ENCODE peak calls at places on chromosomes 13 and 19, in six cellular contexts. C is lung, R is uterus, A is mucosa of descending colon, P is neural progenitor cell, S is fibroblast of mammary gland. J is an unnamed sample.

GRCh38 chr13:33281951-33282595 is 3.5 kb downstream of the STARD13 start:
- DNase-seq in R (no peak), S (peak), A (no peak), C (no peak), P (no peak), J (peak)

GRCh38 chr19:33390908-33391630 is 17.6 kb downstream of the CEBPG start:
- DNase-seq in S (no peak), P (no peak), A (no peak), C (no peak), R (no peak), J (no peak)

GRCh38 chr19:29622191-29623070 is 16.3 kb downstream of the POP4 start:
- DNase-seq in A (no peak), C (no peak), S (no peak), P (peak), R (no peak), J (peak)

GRCh38 chr19:33689886-33690285 is 68.1 kb downstream of the CHST8 start:
- DNase-seq in P (no peak), S (no peak), R (peak), A (no peak), C (no peak), J (no peak)

GRCh38 chr13:21033866-21034601 is 27.4 kb downstream of the LATS2 start:
- DNase-seq in S (peak), R (no peak), A (no peak), C (peak), P (no peak), J (peak)

GRCh38 chr19:30076101-30076551 is 134.1 kb downstream of the URI1 start:
- DNase-seq in A (no peak), C (no peak), R (no peak), P (no peak), S (no peak), J (no peak)

GRCh38 chr19:19578241-19578640 is 40.2 kb downstream of the CILP2 start:
- DNase-seq in S (no peak), C (no peak), A (no peak), P (no peak), R (no peak), J (no peak)

GRCh38 chr19:46717716-46718143 is 816 bp upstream of the PRKD2 start:
- DNase-seq in S (no peak), C (no peak), A (no peak), R (no peak), P (no peak), J (no peak)

GRCh38 chr13:110640591-110641029 is 25.3 kb downstream of the NAXD start:
- DNase-seq in P (no peak), C (no peak), S (peak), R (no peak), A (no peak), J (no peak)

GRCh38 chr13:60427285-60427684 is 30.3 kb downstream of the TDRD3 start:
- DNase-seq in P (no peak), S (no peak), R (no peak), C (no peak), A (no peak), J (no peak)

GRCh38 chr19:31881988-31882387 is 463.4 kb upstream of the ZNF507 start:
- DNase-seq in P (no peak), A (no peak), C (no peak), S (no peak), R (no peak), J (no peak)

GRCh38 chr19:325173-325936 is 19.2 kb downstream of the MIER2 start:
- DNase-seq in C (no peak), S (no peak), P (no peak), R (no peak), A (no peak), J (no peak)

GRCh38 chr13:40149611-40150283 is 494.3 kb downstream of the COG6 start:
- DNase-seq in R (peak), C (no peak), A (peak), P (no peak), S (peak), J (peak)

GRCh38 chr13:27355894-27356293 is 68.5 kb upstream of the GTF3A start:
- DNase-seq in S (no peak), A (no peak), P (peak), C (no peak), R (no peak), J (no peak)

DNA sequence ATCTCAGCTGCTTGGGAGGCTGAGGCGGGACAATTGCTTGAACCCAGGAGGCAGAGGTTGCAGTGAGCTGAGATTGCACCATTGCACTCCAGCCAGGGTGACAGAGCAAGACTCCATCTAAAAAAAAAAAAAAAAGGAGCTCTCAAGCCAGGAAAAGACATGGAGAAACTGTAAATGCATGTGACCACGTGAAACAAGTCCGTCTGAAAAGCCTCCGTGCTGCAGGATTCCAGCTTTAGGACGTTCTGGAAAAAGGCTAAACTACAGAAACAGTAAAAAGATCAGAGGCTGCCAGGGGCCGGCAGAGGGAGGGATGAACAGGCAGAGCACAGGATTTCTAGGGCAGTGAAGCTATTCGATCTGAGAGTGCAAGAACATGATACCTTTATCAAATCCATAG is 40.7 kb upstream of the NDUFS7 start:
- DNase-seq in A (no peak), C (no peak), P (no peak), S (peak), R (no peak), J (no peak)
- TF ChIP-seq CTCF in A (no peak), C (no peak), P (no peak), S (no peak), R (no peak), J (no peak)

GRCh38 chr19:48615145-48616040 is 517 bp upstream of the FAM83E start:
- DNase-seq in R (no peak), S (no peak), P (no peak), A (no peak), C (no peak), J (no peak)

GRCh38 chr19:48611872-48612271 is 3.0 kb downstream of the FAM83E start:
- DNase-seq in A (no peak), R (no peak), C (no peak), S (no peak), P (no peak), J (no peak)

GRCh38 chr19:48614436-48615144 is at the start of gene FAM83E:
- DNase-seq in C (peak), A (peak), R (no peak), S (no peak), P (peak), J (peak)

GRCh38 chr19:48613852-48614435 is 932 bp downstream of the FAM83E start:
- DNase-seq in R (no peak), P (no peak), S (no peak), C (no peak), A (no peak), J (no peak)

DNA sequence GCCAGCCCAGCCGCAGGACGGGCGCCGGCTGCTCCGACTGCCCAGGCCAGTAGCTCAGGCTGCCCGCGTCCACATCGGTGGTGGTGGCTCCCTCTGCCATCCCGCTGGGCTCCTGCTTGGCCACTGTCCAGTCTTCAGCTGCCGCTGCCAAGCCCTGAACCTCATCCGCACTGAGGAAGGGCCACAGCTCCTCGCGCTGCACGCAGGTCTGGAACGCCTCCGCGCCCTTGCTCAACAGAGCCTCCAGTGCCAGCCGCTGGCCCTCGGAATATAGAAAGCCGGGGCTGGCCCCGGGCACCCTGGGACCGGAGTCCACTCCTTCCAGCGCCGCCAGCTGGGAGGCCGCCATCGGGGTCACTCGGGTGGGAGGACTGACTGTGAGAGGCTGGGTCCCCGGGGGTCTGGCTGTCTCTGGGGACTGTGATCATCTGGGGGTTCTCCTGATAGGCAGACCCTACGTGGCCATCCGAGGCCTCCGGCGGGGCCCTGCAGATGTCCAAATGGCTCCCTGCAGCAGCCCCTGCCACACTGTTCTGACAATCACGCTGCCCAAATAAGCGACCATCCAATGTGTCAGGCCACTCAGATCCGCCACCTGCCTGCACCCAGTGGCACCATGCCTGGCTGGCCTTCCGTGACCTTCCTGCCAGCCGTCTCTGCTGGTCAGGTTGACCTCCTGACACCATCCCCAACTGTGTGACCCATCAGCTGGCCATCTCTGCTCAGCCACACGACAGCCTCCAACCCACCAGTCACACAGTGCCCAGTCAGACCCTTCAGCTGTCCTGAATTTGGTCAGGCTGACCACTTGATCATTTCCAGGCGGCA is 1.6 kb downstream of the FAM83E start:
- DNase-seq in P (no peak), S (no peak), C (no peak), A (peak), R (no peak), J (no peak)
- H3K4me3 ChIP-seq in P (no peak), S (no peak), C (no peak), A (peak), R (no peak), J (no peak)

GRCh38 chr19:4375620-4376228 is 24.6 kb downstream of the SH3GL1 start:
- DNase-seq in R (peak), P (peak), S (peak), A (no peak), C (no peak), J (no peak)
- TF ChIP-seq CTCF in R (peak), P (peak), S (peak), A (no peak), C (no peak), J (peak)

GRCh38 chr19:50536662-50537305 is 23.1 kb upstream of the ASPDH start:
- DNase-seq in A (no peak), P (no peak), C (no peak), R (no peak), S (no peak), J (no peak)

GRCh38 chr19:50537769-50538230 is 24.1 kb upstream of the ASPDH start:
- DNase-seq in C (peak), A (peak), S (peak), P (peak), R (no peak), J (peak)

GRCh38 chr19:50534478-50534877 is 20.8 kb upstream of the ASPDH start:
- DNase-seq in P (no peak), C (no peak), R (no peak), S (no peak), A (no peak), J (no peak)

GRCh38 chr19:50535672-50536071 is 22.0 kb upstream of the ASPDH start:
- DNase-seq in A (no peak), R (no peak), P (no peak), C (no peak), S (no peak), J (no peak)

GRCh38 chr19:50537306-50537685 is 23.6 kb upstream of the ASPDH start:
- DNase-seq in R (no peak), A (no peak), S (no peak), P (no peak), C (no peak), J (no peak)
- H3K4me3 ChIP-seq in R (no peak), A (no peak), S (no peak), P (no peak), C (no peak), J (no peak)

GRCh38 chr13:25756916-25757315 is 294.9 kb downstream of the SHISA2 start:
- DNase-seq in R (no peak), C (no peak), A (no peak), P (peak), S (no peak), J (no peak)
- TF ChIP-seq CTCF in R (no peak), C (no peak), A (no peak), P (peak), S (no peak), J (peak)

DNA sequence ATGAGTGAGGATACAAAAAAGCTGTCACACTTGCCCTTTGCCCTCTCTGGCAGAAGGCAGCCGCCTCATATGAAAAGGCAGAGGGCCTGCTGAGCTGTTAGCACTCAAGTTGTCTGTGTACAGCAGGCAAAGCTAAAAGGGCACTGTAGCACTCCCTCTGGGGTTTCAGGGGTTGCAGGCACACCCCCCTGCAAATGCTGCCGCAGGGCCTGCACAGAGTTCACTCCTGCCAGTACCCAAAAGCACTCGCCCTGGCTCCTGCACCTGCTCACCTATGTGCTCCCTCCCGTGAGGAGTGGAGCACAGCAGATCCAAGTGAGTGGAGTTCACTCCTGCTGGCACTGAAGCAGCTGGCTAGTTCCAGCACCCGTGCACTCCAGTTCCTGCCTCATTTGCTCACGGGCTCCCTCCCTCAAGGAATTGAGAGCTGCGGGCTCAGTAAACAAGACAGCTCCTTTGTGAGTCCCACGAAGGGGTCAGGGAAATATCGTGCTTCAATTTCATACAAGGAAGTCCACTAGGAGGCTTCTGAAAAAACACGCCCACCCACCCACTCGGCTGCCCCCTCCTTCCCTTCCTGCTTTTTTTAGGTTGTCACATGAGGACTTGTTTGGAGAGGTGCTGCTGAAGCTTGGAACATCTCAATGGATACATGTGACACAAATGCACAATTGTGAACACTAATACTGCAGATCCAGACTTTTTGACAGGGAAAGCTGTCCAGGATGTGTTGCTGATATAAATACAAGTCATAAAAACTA is 9.9 kb upstream of the RCBTB2 start:
- DNase-seq in S (peak), P (peak), R (peak), A (peak), C (no peak), J (no peak)
- H3K4me3 ChIP-seq in S (no peak), P (no peak), R (no peak), A (no peak), C (no peak), J (no peak)

DNA sequence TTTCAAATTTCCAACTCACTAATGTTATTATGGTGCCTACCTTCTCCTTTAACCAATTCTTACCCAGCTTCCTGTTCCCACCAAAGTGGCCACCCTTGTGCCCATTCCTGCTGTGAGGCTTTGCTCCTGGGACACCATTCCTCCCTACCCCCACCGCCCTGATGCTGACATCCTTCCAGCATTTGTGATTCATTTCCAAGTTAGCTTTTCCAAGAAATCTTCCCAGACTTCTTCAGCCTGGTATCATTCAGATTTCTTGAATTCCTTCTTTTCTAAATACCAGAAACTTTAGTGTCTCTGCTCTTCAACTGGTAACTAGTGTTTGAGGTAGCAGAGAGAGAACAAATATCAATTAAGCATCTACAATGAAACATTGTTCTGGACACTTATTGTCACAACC is 212.3 kb downstream of the POSTN start:
- DNase-seq in A (no peak), C (no peak), R (no peak), P (no peak), S (peak), J (no peak)
- TF ChIP-seq CTCF in A (no peak), C (no peak), R (no peak), P (no peak), S (no peak), J (no peak)

GRCh38 chr19:18045307-18046013 is 37.5 kb downstream of the ARRDC2 start:
- DNase-seq in R (no peak), A (no peak), C (no peak), P (no peak), S (no peak), J (no peak)
- H3K4me3 ChIP-seq in R (peak), A (no peak), C (no peak), P (no peak), S (peak), J (peak)

GRCh38 chr13:99432637-99433542 is 68.4 kb upstream of the TM9SF2 start:
- DNase-seq in C (peak), P (peak), S (peak), A (peak), R (no peak), J (peak)
- TF ChIP-seq CTCF in C (no peak), P (no peak), S (no peak), A (no peak), R (no peak), J (no peak)